ENCODE peak calls at places on chromosomes 6 and 20, in seven cellular contexts. V is HCT116, Z is SK-N-SH, M is A549, E is GM23338, C is GM12878, T is HepG2. A is an unnamed sample. For H3K4me1, the result is how much of the 10 kb centered on the place peaks cover.

GRCh38 chr6:169845426-169846285 is 94.2 kb downstream of the ERMARD start:
- DNase-seq in V (no peak), Z (no peak), M (no peak), E (no peak), C (no peak), T (no peak), A (no peak)

GRCh38 chr6:106512958-106513480 is 116.3 kb downstream of the RTN4IP1 start:
- DNase-seq in V (no peak), Z (no peak), M (no peak), E (no peak), C (no peak), T (no peak), A (no peak)

GRCh38 chr6:95819939-95820338 is 195.8 kb upstream of the FUT9 start:
- DNase-seq in V (no peak), Z (no peak), M (no peak), E (peak), C (no peak), T (no peak), A (no peak)

GRCh38 chr6:95572098-95572497 is 5.2 kb upstream of the MANEA start:
- DNase-seq in V (no peak), Z (no peak), M (no peak), E (no peak), C (no peak), T (no peak), A (no peak)

GRCh38 chr6:110606151-110606550 is 129.7 kb upstream of the SLC22A16 start:
- DNase-seq in V (no peak), Z (no peak), M (no peak), E (no peak), C (no peak), T (no peak), A (no peak)

GRCh38 chr20:57043091-57043490 is 223.3 kb downstream of the BMP7 start:
- DNase-seq in V (no peak), Z (no peak), M (no peak), E (no peak), C (no peak), T (no peak), A (no peak)

GRCh38 chr20:24379116-24379927 is 90.1 kb upstream of the SYNDIG1 start:
- DNase-seq in V (no peak), Z (no peak), M (no peak), E (no peak), C (no peak), T (no peak), A (no peak)

GRCh38 chr6:25844518-25844917 is 12.7 kb upstream of the SLC17A1 start:
- DNase-seq in V (no peak), Z (peak), M (no peak), E (no peak), C (no peak), T (no peak), A (no peak)

GRCh38 chr6:134909701-134910595 is 40.0 kb downstream of the ALDH8A1 start:
- DNase-seq in V (no peak), Z (no peak), M (no peak), E (no peak), C (no peak), T (no peak), A (no peak)

GRCh38 chr6:28982476-28983266 is 22.4 kb downstream of the ZNF311 start:
- DNase-seq in V (no peak), Z (peak), M (peak), E (peak), C (peak), T (peak), A (no peak)

GRCh38 chr6:31794294-31794865 is 1.2 kb downstream of the VARS1 start:
- DNase-seq in V (no peak), Z (no peak), M (no peak), E (peak), C (no peak), T (no peak), A (no peak)

GRCh38 chr6:25883536-25883935 is 9.5 kb upstream of the SLC17A3 start:
- DNase-seq in V (no peak), Z (no peak), M (no peak), E (no peak), C (no peak), T (no peak), A (no peak)

GRCh38 chr6:122817766-122818165 is 28.7 kb downstream of the SMPDL3A start:
- DNase-seq in V (no peak), Z (no peak), M (no peak), E (no peak), C (no peak), T (no peak), A (no peak)

GRCh38 chr6:40645043-40645442 is 57.9 kb upstream of the LRFN2 start:
- DNase-seq in V (no peak), Z (no peak), M (no peak), E (no peak), C (no peak), T (no peak), A (no peak)

GRCh38 chr6:116251568-116252384 is 2.1 kb downstream of the TSPYL4 start:
- DNase-seq in V (no peak), Z (no peak), M (no peak), E (peak), C (no peak), T (no peak), A (no peak)

GRCh38 chr20:14956538-14956937 is 619.1 kb upstream of the FLRT3 start:
- DNase-seq in V (no peak), Z (no peak), M (no peak), E (no peak), C (no peak), T (no peak), A (no peak)

GRCh38 chr6:140828833-140829232 is 1303.9 kb upstream of the GJE1 start:
- DNase-seq in V (no peak), Z (no peak), M (no peak), E (no peak), C (no peak), T (no peak), A (no peak)

GRCh38 chr6:167306401-167306998 is 15.4 kb downstream of the UNC93A start:
- DNase-seq in V (peak), Z (no peak), M (peak), E (no peak), C (no peak), T (peak), A (no peak)

GRCh38 chr20:10090588-10091166 is 55.9 kb downstream of the ANKEF1 start:
- DNase-seq in V (peak), Z (peak), M (peak), E (peak), C (no peak), T (peak), A (peak)

GRCh38 chr20:57066126-57066900 is 200.1 kb downstream of the BMP7 start:
- DNase-seq in V (no peak), Z (no peak), M (no peak), E (no peak), C (no peak), T (no peak), A (no peak)

DNA sequence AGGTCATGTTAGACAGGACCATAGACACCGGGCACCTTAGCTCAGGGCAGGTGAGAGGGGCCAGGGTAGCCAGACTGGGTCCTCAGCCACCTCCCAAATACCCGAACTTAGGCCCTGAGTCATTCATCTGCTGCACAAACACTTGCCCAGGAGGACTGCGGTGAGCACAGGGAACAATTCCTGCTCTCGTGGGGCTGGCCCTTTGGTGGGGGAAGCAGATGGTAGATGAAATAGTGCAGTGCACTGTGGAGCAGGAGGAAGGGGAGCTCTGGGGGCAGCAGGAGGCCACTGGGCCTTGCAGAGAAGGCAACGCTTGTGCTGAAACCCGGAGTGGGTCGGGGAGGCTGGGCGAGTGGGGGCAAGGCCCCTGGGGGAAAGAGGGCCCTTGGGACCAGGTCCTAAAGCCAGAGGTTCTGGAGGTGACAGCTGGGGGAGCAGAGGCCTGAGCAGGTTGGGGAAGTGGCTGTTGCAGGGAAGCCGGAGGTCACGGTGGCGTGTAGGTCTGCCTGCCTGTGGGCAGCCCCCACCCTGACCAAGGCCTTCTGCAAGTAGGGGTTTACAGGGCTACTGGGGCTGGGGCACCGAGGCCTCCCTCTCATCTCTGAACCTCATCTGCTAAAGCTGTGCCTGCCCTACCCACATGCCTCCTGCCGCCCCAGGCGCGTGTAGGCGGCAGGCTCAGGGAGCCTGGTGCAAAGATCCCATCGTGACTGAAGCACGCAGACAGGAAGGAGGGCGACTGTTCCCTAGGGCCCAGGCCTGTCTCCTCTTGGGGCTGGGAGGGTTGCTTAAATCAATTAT is 4.7 kb upstream of the NPBWR2 start:
- DNase-seq in V (no peak), Z (peak), M (no peak), E (peak), C (no peak), T (no peak), A (no peak)
- TF ChIP-seq REST in V (no peak), Z (no peak), M (no peak), E (no peak), C (no peak), T (no peak), A (no peak)

DNA sequence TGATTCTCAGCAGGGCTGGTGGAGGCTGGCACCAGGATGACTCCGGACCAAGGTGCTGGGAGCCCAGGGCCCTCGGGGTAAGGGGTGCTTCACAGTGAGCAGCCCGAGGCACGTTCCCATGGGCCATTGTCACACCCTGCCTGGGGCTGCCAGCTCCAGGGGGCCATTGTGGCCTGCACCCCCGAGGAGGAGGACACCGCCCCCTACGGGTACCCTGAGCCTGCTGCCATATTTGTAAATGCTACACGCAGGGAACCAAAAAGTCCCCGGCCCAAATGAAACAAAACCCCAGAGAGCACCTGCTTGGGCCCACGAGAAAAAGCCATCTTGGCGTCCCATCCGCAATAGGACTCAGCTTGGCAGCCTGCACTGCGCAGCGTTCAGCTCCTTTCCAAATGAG is 64.7 kb upstream of the GATA5 start:
- DNase-seq in V (no peak), Z (no peak), M (no peak), E (peak), C (no peak), T (no peak), A (no peak)
- H3K4me1 ChIP-seq in V (under half), Z (under half), M (under half), E (under half), C (under half), T (under half), A (under half)

GRCh38 chr6:44556046-44556445 is 168.5 kb downstream of the CDC5L start:
- DNase-seq in V (no peak), Z (no peak), M (no peak), E (no peak), C (no peak), T (no peak), A (no peak)
- TF ChIP-seq REST in V (no peak), Z (no peak), M (no peak), E (no peak), C (no peak), T (no peak), A (no peak)

DNA sequence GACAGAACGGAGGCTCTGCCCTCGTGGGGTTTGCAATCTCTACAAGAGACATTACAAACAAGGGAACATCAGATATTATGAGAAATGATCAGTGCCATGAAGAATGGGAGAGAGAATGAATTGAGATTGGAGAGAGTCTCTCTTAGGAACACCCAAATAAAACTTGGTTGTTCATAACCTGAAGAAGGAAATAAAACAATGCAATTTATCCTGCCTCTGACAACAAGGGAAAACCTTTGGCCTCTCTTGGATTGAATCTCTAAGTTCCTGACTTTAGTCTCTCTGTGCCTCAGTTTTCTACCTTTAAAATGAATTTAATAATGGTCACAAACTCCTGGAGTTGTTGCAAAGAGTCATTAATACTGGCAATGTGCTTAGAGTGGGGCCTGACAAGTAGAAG is 21.1 kb downstream of the PLEKHG1 start:
- DNase-seq in V (no peak), Z (no peak), M (no peak), E (no peak), C (no peak), T (no peak), A (no peak)
- H3K4me1 ChIP-seq in V (under half), Z (under half), M (under half), E (under half), C (under half), T (under half), A (under half)

GRCh38 chr6:19999319-20000191 is 162.4 kb downstream of the ID4 start:
- DNase-seq in V (peak), Z (no peak), M (no peak), E (no peak), C (peak), T (no peak), A (no peak)
- TF ChIP-seq REST in V (no peak), Z (no peak), M (no peak), E (no peak), C (no peak), T (no peak), A (no peak)

GRCh38 chr6:154159126-154159525 is 120.1 kb downstream of the OPRM1 start:
- DNase-seq in V (no peak), Z (no peak), M (no peak), E (no peak), C (no peak), T (no peak), A (no peak)

GRCh38 chr6:154164397-154164796 is 125.4 kb downstream of the OPRM1 start:
- DNase-seq in V (no peak), Z (no peak), M (no peak), E (no peak), C (no peak), T (no peak), A (no peak)

GRCh38 chr6:154157706-154158105 is 118.7 kb downstream of the OPRM1 start:
- DNase-seq in V (no peak), Z (no peak), M (no peak), E (no peak), C (no peak), T (no peak), A (no peak)

GRCh38 chr6:154165488-154165887 is 126.4 kb downstream of the OPRM1 start:
- DNase-seq in V (no peak), Z (no peak), M (no peak), E (no peak), C (no peak), T (no peak), A (no peak)

GRCh38 chr6:154161689-154162088 is 122.6 kb downstream of the OPRM1 start:
- DNase-seq in V (no peak), Z (no peak), M (no peak), E (no peak), C (peak), T (no peak), A (no peak)
- H3K4me1 ChIP-seq in V (under half), Z (under half), M (under half), E (under half), C (under half), T (under half), A (under half)

GRCh38 chr6:150987371-150987828 is 121.9 kb downstream of the MTHFD1L start:
- DNase-seq in V (no peak), Z (no peak), M (no peak), E (no peak), C (no peak), T (no peak), A (peak)
- TF ChIP-seq REST in V (no peak), Z (no peak), M (no peak), E (no peak), C (no peak), T (no peak), A (no peak)

DNA sequence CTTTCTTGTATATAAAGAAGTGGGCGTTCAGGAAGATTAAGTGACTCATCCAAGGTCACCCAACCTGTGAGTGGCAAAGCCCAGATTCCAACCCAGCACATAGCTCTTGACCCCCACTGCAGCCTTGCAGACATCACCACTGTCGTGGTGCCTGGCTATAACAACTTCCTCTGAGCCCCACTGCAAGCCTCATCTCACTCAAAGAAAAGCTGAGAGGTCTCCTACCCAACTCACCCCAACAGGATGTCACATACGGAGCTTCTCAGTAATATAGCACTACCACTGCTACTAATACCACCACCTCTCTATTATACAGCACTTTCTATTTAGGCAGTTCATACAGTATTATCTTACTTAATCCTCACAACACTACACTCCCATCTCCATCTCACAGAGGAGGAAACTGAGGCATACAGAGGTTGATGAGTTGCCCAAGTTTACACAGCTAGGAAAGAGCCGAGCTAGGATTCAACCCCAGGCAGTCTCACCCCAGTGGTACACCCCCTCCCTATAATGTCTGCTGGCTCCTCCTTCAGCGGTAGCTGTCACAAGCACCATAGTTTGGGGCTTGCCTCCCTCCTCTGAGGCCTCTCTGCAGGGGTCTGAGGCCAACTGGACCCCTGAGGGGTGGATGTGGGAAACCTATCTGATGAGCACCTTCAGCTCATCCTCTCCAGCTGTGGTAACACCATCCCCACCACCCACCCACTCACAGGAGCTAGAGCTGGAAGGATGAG is 19.5 kb downstream of the TFEB start:
- DNase-seq in V (no peak), Z (no peak), M (no peak), E (no peak), C (no peak), T (no peak), A (no peak)
- H3K4me1 ChIP-seq in V (under half), Z (half or more), M (half or more), E (under half), C (half or more), T (under half), A (under half)

DNA sequence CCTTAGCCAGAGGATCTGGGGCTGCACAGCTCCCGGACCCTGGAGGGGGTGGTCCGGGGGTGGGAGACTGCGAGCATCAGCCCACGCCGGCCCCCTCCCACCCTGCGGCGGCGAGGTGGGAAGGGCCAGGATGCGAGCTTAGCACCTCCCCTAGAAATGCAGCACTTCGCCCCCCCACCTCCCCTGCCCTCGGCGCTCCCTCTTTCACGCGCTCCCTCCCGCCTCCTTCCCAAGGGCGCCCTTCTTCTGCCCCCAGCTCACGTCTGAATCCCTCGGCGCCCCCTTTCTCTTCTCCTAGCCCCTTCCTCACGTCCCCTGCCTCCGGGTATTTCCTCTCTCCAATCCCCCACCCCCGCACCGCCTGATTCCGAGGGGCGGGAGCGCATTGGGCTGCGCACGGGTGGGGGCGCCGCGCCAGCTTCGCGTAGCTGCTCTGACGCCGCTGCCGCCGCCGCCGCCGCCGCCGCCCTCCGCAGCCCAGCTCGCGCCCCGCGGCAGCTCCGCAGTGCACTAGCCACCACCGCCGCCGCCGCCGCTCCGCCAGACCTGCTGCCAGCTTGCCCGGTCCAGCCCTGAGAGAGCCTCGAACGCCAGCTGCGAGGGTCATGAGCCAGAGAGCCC is at the start of gene SLC32A1:
- DNase-seq in V (no peak), Z (peak), M (no peak), E (peak), C (no peak), T (no peak), A (no peak)
- TF ChIP-seq REST in V (no peak), Z (no peak), M (no peak), E (no peak), C (no peak), T (no peak), A (no peak)

GRCh38 chr6:52596371-52597028 is 19.6 kb upstream of the TRAM2 start:
- DNase-seq in V (no peak), Z (no peak), M (no peak), E (no peak), C (no peak), T (peak), A (no peak)

GRCh38 chr6:52598123-52598823 is 21.4 kb upstream of the TRAM2 start:
- DNase-seq in V (peak), Z (peak), M (peak), E (peak), C (no peak), T (peak), A (no peak)

GRCh38 chr6:52595796-52596130 is 18.9 kb upstream of the TRAM2 start:
- DNase-seq in V (no peak), Z (no peak), M (no peak), E (peak), C (no peak), T (no peak), A (no peak)

GRCh38 chr6:52598824-52599190 is 21.9 kb upstream of the TRAM2 start:
- DNase-seq in V (no peak), Z (no peak), M (no peak), E (no peak), C (no peak), T (no peak), A (no peak)

DNA sequence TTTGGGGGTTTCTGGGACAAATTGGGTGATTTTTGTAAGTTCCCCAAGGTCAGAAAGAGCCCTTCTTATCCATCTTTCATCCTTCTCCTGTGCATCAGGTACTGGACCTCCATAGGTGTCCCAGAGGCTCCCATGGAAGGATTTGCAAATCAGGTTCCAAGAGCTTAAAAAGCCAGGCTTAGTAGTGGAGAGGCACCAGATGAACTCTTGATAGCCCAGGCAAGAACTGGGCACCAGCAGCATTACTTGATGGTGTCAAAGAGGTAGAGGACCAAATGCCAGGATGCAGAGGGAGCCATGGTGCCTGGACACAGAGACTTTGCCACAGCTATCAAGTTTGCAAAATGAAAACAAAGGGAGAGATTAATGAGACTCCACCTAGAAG is 20.9 kb upstream of the TRAM2 start:
- DNase-seq in V (no peak), Z (no peak), M (no peak), E (no peak), C (no peak), T (no peak), A (no peak)
- H3K4me1 ChIP-seq in V (under half), Z (under half), M (under half), E (under half), C (under half), T (half or more), A (under half)